ENCODE peak calls at places on chromosomes 13 and 19, in five cellular contexts. H is RKO; A is activated CD8-positive, alpha-beta memory T cell treated with anti-CD3 and anti-CD28 coated beads for 4 hours; F is ovary; L is activated CD4-positive, alpha-beta T cell treated with anti-CD3 and anti-CD28 coated beads, Interleukin-2, amount 50 U/mL, for 1 hour. R is an unnamed sample.
A peak's percentile ranks its signal among the peaks of the same experiment; 100 is the strongest.

GRCh38 chr13:41644742-41645141 is 187.4 kb downstream of the RGCC start:
- DNase-seq in F (no peak), H (no peak), L (no peak), A (no peak), R (no peak)

GRCh38 chr13:101424381-101425155 is 8.3 kb upstream of the NALCN start:
- DNase-seq in H (no peak), A (no peak), F (no peak), L (no peak), R (no peak)

GRCh38 chr13:45847554-45848224 is 3.9 kb downstream of the SIAH3 start:
- DNase-seq in F (no peak), A (no peak), L (peak; percentile 30), H (no peak), R (no peak)

GRCh38 chr19:52464798-52465470 is 11.6 kb downstream of the ZNF578 start:
- DNase-seq in L (no peak), H (peak; percentile 73), A (no peak), F (no peak), R (no peak)

GRCh38 chr13:38630780-38631179 is 56.1 kb upstream of the FREM2 start:
- DNase-seq in H (no peak), F (no peak), A (no peak), L (no peak), R (no peak)

GRCh38 chr19:53818756-53819155 is 5.4 kb downstream of the NLRP12 start:
- DNase-seq in H (no peak), F (no peak), L (no peak), A (no peak), R (no peak)

GRCh38 chr13:51148223-51148951 is 37.3 kb upstream of the C13orf42 start:
- DNase-seq in H (no peak), A (no peak), F (no peak), L (no peak), R (no peak)

GRCh38 chr13:81395368-81395767 is 1054.4 kb upstream of the SPRY2 start:
- DNase-seq in L (no peak), F (no peak), A (no peak), H (no peak), R (no peak)

GRCh38 chr19:41431426-41432386 is 4.5 kb upstream of the B3GNT8 start:
- DNase-seq in F (no peak), H (no peak), L (no peak), A (no peak), R (no peak)

GRCh38 chr19:6610934-6611370 is 20.0 kb upstream of the CD70 start:
- DNase-seq in F (no peak), A (no peak), H (peak; percentile 87), L (no peak), R (no peak)

GRCh38 chr13:33742321-33742720 is 75.6 kb upstream of the RFC3 start:
- DNase-seq in L (no peak), F (no peak), A (no peak), H (no peak), R (no peak)

R was measured in brain pericyte.